ENCODE peak calls at places on chromosome 21, in five cellular contexts. D is heart left ventricle, W is lower leg skin, V is GM12864, K is AG04450. S is an unnamed sample.
A peak's percentile ranks its signal among the peaks of the same experiment; 100 is the strongest.

GRCh38 chr21:27759091-27759659 is 792.3 kb upstream of the ADAMTS5 start:
- DNase-seq in W (no peak), V (no peak), K (no peak), D (peak; percentile 43), S (no peak)

GRCh38 chr21:41973427-41973831 is 19.6 kb upstream of the C2CD2 start:
- DNase-seq in V (no peak), W (peak; percentile 79), D (no peak), K (no peak), S (peak; percentile 58)

GRCh38 chr21:14560555-14560954 is 14.4 kb upstream of the SAMSN1 start:
- DNase-seq in D (no peak), W (no peak), K (no peak), V (no peak), S (no peak)

GRCh38 chr21:40176732-40177131 is 309.5 kb downstream of the PCP4 start:
- DNase-seq in K (no peak), D (no peak), V (no peak), W (no peak), S (no peak)

GRCh38 chr21:31509108-31510017 is 150.1 kb upstream of the SOD1 start:
- DNase-seq in W (peak; percentile 87), K (no peak), D (no peak), V (peak; percentile 43), S (no peak)

GRCh38 chr21:16968436-16968835 is 544.4 kb upstream of the CXADR start:
- DNase-seq in V (no peak), W (no peak), D (no peak), K (no peak), S (no peak)

GRCh38 chr21:41766051-41766882 is 585 bp downstream of the RIPK4 start:
- DNase-seq in D (no peak), V (no peak), K (no peak), W (no peak), S (no peak)

GRCh38 chr21:26965091-26965566 is 1.8 kb downstream of the ADAMTS5 start:
- DNase-seq in W (peak; percentile 88), K (no peak), V (no peak), D (no peak), S (no peak)

GRCh38 chr21:15908187-15908586 is 178.4 kb downstream of the USP25 start:
- DNase-seq in V (no peak), K (no peak), D (no peak), W (no peak), S (no peak)

GRCh38 chr21:43211085-43212071 is 42.6 kb downstream of the CRYAA start:
- DNase-seq in V (no peak), K (no peak), W (peak; percentile 86), D (peak; percentile 68), S (no peak)
- TF ChIP-seq CTCF in V (no peak), K (peak; percentile 30), W (no peak), D (peak; percentile 54), S (no peak)

DNA sequence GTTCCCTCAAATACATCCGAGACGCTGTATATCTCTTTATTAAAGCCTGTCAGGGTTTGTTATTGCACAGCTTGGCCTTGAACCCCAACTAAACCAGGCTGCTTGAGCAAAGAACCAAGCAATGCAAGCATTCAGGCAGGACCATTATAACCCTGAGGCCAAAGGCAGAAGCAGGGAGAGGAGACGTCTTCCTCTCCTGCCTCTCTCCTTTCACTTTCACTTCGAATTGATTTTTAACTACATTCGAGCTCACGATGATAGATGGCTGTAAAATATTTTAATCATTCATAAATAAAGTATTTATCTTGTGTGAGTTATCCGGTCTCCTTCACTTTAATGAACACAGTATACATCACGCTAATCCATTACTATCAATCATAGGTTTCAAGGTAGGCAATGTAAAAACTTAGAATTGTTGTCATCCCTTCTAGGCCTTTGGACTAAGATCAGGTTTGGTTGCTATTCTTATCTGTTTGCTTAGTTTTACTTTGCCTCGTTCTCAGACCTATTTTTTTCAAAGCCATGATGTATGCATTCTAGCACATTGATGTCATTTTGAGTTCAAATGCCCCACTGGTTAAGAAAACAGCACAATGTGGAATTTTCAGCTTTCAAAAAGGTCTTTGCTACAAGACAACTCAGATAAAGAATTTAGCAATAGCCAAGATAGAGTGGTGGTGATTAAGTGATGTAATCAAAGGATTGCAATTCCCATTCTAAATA is 480.2 kb upstream of the RUNX1 start:
- DNase-seq in W (no peak), K (peak; percentile 8), V (no peak), D (no peak), S (no peak)
- H3K4me3 ChIP-seq in W (no peak overlapping the region), K (peak overlapping the region; percentile 52), V (peak overlapping the region; percentile 56), D (peak overlapping the region; percentile 1), S (peak overlapping the region; percentile 46)

DNA sequence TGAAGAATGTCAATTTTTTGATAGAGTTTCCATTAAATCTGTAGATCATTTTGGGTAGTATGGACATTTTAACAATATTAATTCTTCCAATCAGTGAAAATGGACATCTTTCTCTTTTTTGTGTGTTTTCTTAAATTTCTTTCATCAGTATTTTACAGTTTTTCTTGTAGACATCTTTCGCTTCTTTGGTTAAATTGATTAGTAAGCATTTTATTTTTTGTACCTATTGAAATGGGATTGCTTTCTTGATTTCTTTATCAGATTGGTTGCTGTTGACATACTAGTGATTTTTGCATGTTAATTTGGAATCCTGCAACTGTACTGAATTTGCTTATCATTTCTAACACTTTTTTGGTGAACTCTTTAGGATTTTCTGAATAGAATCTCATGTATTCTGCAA is 683.2 kb upstream of the NCAM2 start:
- DNase-seq in K (no peak), W (no peak), V (no peak), D (no peak), S (no peak)
- TF ChIP-seq CTCF in K (no peak), W (no peak), V (no peak), D (no peak), S (no peak)

GRCh38 chr21:7916329-7917303 is 2604.8 kb upstream of the TPTE start:
- DNase-seq in W (no peak), V (no peak), K (no peak), D (no peak), S (no peak)
- H3K4me3 ChIP-seq in W (no peak overlapping the region), V (no peak overlapping the region), K (no peak overlapping the region), D (no peak overlapping the region), S (no peak overlapping the region)

DNA sequence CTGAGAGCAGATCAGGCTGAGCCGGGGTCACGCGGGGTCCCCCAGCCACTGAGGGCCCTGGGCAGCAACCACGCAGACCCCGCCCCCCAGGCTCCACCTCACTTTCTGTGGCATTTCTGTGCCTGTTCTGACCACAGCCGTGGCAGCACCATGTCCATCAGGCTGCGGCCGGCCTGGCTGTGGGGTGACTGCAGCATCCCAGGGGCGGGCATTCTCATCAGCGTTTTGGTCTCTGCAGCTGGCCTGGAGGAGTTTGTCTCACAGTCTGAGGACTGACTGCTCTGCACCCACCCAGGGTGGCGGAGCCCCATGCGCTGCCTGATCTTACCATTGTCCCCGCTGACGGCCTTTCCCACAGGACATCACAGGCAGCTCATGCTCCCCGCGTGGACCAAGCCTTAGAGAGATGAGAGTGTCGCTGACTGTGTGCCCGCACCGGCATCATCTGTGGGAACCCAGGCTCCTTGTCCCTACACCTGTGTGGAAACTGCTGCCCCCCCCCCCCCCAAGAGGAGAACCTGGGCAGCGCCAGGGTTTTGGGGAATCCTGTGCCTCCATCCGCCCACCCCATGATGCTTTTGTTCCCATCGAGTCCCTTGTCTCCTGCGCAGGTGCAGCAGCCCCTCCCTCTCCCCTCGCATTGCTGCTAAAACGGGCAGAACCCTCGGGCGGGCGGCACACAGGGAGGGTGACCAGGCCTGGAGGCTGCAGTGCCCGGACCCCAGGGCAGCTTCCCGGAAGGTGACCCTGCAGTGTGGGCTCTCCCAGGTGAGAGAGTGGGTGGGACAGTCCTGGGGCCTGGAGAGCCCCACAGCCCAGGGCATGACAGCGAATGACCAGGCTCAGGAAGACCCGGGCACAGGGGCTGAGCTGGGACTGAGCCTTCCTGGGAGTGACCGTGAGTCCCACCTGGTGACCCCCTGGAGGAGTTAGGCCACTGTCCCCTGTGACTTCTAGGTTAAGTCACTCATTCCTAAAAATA is 1.8 kb downstream of the KRTAP10-1 start:
- DNase-seq in K (no peak), W (peak; percentile 75), D (no peak), V (no peak), S (no peak)
- TF ChIP-seq CTCF in K (no peak), W (no peak), D (no peak), V (no peak), S (no peak)

GRCh38 chr21:44006017-44006624 is 6.0 kb upstream of the TRAPPC10 start:
- DNase-seq in D (peak; percentile 59), V (no peak), K (peak; percentile 45), W (no peak), S (no peak)
- H3K4me3 ChIP-seq in D (no peak overlapping the region), V (no peak overlapping the region), K (no peak overlapping the region), W (no peak overlapping the region), S (no peak overlapping the region)

GRCh38 chr21:46111193-46111571 is 13.3 kb downstream of the COL6A2 start:
- DNase-seq in D (peak; percentile 35), V (no peak), K (no peak), W (peak; percentile 75), S (peak; percentile 6)

GRCh38 chr21:46108827-46109226 is 10.9 kb downstream of the COL6A2 start:
- DNase-seq in V (no peak), D (no peak), W (no peak), K (no peak), S (no peak)

GRCh38 chr21:46111857-46112730 is 14.2 kb downstream of the COL6A2 start:
- DNase-seq in V (no peak), D (peak; percentile 31), K (no peak), W (peak; percentile 83), S (peak; percentile 63)

GRCh38 chr21:46109251-46110221 is 11.6 kb downstream of the COL6A2 start:
- DNase-seq in W (peak; percentile 72), K (no peak), V (no peak), D (peak; percentile 22), S (peak; percentile 6)

DNA sequence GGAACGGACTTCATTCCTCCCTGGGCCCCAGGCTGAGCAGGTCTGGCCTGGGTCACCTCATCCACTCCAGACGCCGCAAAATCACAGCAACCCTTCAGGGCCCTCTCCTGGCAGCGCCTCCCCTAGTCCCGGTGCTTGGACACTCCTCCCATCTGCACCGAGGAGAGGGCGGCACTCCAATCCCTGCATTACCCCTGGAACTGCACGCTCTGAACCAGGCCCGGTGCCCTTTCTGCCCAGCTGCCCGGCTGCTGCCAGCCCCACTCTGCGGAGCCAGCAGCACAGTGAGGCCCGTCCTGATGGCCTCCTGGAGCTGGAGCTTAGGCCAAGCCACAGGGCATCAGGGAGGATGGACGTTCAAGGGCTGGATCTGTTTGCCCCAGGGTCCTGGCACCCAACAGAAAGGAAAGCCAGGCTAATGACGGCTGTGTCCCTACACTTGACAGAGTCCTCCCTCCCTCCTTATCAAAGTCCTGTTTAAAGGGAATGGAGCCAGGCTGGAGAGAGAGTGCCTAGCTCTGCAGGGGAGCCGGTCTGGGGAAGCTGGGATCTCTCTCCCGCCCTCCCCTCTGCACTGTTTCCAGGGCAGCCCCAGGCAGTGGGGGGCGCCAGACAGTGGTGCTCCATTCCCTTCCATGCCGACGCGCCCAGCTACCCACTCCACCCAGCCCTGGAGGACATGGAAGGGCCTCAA is 12.7 kb downstream of the COL6A2 start:
- DNase-seq in K (no peak), V (no peak), D (peak; percentile 87), W (peak; percentile 86), S (peak; percentile 8)
- TF ChIP-seq CTCF in K (no peak), V (no peak), D (no peak), W (no peak), S (peak; percentile 47)

GRCh38 chr21:45927032-45927431 is 54.5 kb upstream of the COL6A1 start:
- DNase-seq in K (no peak), W (no peak), V (no peak), D (no peak), S (no peak)
- H3K4me3 ChIP-seq in K (no peak overlapping the region), W (no peak overlapping the region), V (no peak overlapping the region), D (no peak overlapping the region), S (no peak overlapping the region)

DNA sequence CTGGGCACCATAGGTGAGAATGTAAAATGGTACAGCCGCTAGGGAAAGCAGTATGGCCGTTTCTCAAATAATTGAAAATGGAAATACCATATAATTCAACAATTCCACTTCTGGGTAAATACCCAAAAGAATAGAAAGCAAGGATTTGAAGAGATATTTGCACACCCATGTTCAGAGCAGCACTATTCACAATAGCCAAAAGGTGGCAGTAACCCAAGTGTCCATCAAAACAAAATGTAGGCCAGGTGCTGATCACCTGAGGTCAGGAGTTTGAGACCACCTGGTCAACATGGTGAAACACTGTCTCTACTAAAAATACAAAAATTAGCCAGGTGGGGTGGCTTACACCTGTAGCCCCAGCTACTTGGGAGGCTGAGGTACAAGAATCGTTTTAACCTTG is 62.1 kb downstream of the OLIG1 start:
- DNase-seq in W (no peak), D (no peak), V (no peak), K (no peak), S (no peak)
- TF ChIP-seq CTCF in W (no peak), D (no peak), V (peak; percentile 51), K (no peak), S (no peak)

S was measured in ascending aorta.